ENCODE peak calls at places on chromosomes 16 and 17, in four cellular contexts. Y is chondrocyte; J is HFFc6; M is activated CD4-positive, alpha-beta T cell treated with anti-CD3 and anti-CD28 coated beads, Interleukin-2, amount 10 ng/mL, durations not matched to agents 7 days and 5 days. K is an unnamed sample.
A peak's percentile ranks its signal among the peaks of the same experiment; 100 is the strongest.

GRCh38 chr17:74443516-74444296 is 11.8 kb downstream of the GPRC5C start:
- DNase-seq in Y (no peak), J (no peak), M (no peak), K (no peak)

GRCh38 chr16:85372627-85373372 is 240.3 kb upstream of the GSE1 start:
- DNase-seq in Y (no peak), J (peak; percentile 77), M (peak; percentile 10), K (no peak)

GRCh38 chr17:37462492-37462891 is 27.2 kb upstream of the DUSP14 start:
- DNase-seq in Y (no peak), J (no peak), M (no peak), K (no peak)

GRCh38 chr16:48687421-48688038 is 77.5 kb upstream of the N4BP1 start:
- DNase-seq in Y (no peak), J (peak; percentile 66), M (peak; percentile 46), K (no peak)

GRCh38 chr16:17497648-17498047 is 26.9 kb upstream of the XYLT1 start:
- DNase-seq in Y (no peak), J (peak; percentile 62), M (no peak), K (no peak)

GRCh38 chr17:55273579-55274370 is 9.0 kb downstream of the HLF start:
- DNase-seq in Y (no peak), J (peak; percentile 8), M (no peak), K (peak; percentile 28)

GRCh38 chr16:27526169-27526568 is 23.5 kb downstream of the GTF3C1 start:
- DNase-seq in Y (no peak), J (no peak), M (no peak), K (no peak)

GRCh38 chr16:50819706-50820105 is 77.8 kb downstream of the CYLD start:
- DNase-seq in Y (no peak), J (no peak), M (no peak), K (no peak)

GRCh38 chr16:87681990-87682570 is 79.8 kb downstream of the JPH3 start:
- DNase-seq in Y (no peak), J (peak; percentile 55), M (no peak), K (no peak)

GRCh38 chr16:51888534-51888933 is 658.4 kb downstream of the TOX3 start:
- DNase-seq in Y (no peak), J (no peak), M (no peak), K (no peak)

GRCh38 chr17:59311051-59311468 is 20.4 kb upstream of the YPEL2 start:
- DNase-seq in Y (no peak), J (peak; percentile 48), M (peak; percentile 63), K (no peak)

GRCh38 chr17:5121186-5121841 is 5.5 kb downstream of the USP6 start:
- DNase-seq in Y (peak; percentile 76), J (no peak), M (no peak), K (no peak)

GRCh38 chr16:30997000-30997886 is 12.2 kb downstream of the HSD3B7 start:
- DNase-seq in Y (no peak), J (peak; percentile 66), M (peak; percentile 81), K (no peak)

GRCh38 chr16:7284780-7285179 is 47.9 kb upstream of the RBFOX1 start:
- DNase-seq in Y (no peak), J (no peak), M (no peak), K (no peak)

GRCh38 chr16:26273607-26274006 is 581.8 kb downstream of the HS3ST4 start:
- DNase-seq in Y (no peak), J (no peak), M (no peak), K (no peak)

GRCh38 chr17:76327689-76328088 is 19.6 kb upstream of the QRICH2 start:
- DNase-seq in Y (no peak), J (no peak), M (no peak), K (no peak)

GRCh38 chr17:41864498-41864836 is 756 bp downstream of the KLHL11 start:
- DNase-seq in Y (no peak), J (no peak), M (no peak), K (no peak)

GRCh38 chr17:52036416-52036815 is 122.1 kb downstream of the CA10 start:
- DNase-seq in Y (no peak), J (no peak), M (no peak), K (no peak)

GRCh38 chr16:55821210-55821609 is 11.7 kb downstream of the CES1 start:
- DNase-seq in Y (no peak), J (no peak), M (no peak), K (no peak)

GRCh38 chr17:73644145-73645049 is at the start of gene SDK2:
- DNase-seq in Y (no peak), J (no peak), M (no peak), K (no peak)